ENCODE peak calls at places on chromosomes 1 and 21, in nine cellular contexts. One of them, this sample, is unnamed.

GRCh38 chr21:41426656-41427311 is 745 bp downstream of the MX1 start:
- DNase-seq in prostate gland: no peak
- DNase-seq in A549: no peak
- DNase-seq in transverse colon: no peak
- DNase-seq in spleen: peak; percentile 85
- DNase-seq in ovary: peak; percentile 45
- DNase-seq in adrenal gland: no peak
- DNase-seq in testis: peak; percentile 13
- DNase-seq in heart left ventricle: no peak
- DNase-seq in this sample: peak; percentile 88

GRCh38 chr21:23725576-23725975 is 1881.7 kb downstream of the MRPL39 start:
- DNase-seq in prostate gland: no peak
- DNase-seq in A549: no peak
- DNase-seq in transverse colon: no peak
- DNase-seq in spleen: no peak
- DNase-seq in ovary: no peak
- DNase-seq in adrenal gland: no peak
- DNase-seq in testis: no peak
- DNase-seq in heart left ventricle: no peak
- DNase-seq in this sample: no peak

GRCh38 chr1:30887485-30888315 is 20.9 kb downstream of the SDC3 start:
- DNase-seq in prostate gland: no peak
- DNase-seq in A549: no peak
- DNase-seq in transverse colon: no peak
- DNase-seq in spleen: no peak
- DNase-seq in ovary: no peak
- DNase-seq in adrenal gland: no peak
- DNase-seq in testis: no peak
- DNase-seq in heart left ventricle: no peak
- DNase-seq in this sample: no peak

GRCh38 chr1:28301368-28302174 is 27.3 kb upstream of the MED18 start:
- DNase-seq in prostate gland: no peak
- DNase-seq in A549: no peak
- DNase-seq in transverse colon: no peak
- DNase-seq in spleen: no peak
- DNase-seq in ovary: no peak
- DNase-seq in adrenal gland: no peak
- DNase-seq in testis: no peak
- DNase-seq in heart left ventricle: no peak
- DNase-seq in this sample: no peak

GRCh38 chr1:234900601-234901000 is 228.0 kb downstream of the TOMM20 start:
- DNase-seq in prostate gland: no peak
- DNase-seq in A549: no peak
- DNase-seq in transverse colon: no peak
- DNase-seq in spleen: no peak
- DNase-seq in ovary: no peak
- DNase-seq in adrenal gland: no peak
- DNase-seq in testis: no peak
- DNase-seq in heart left ventricle: no peak
- DNase-seq in this sample: no peak

GRCh38 chr1:31181515-31182343 is 58.0 kb downstream of the NKAIN1 start:
- DNase-seq in prostate gland: peak; percentile 23
- DNase-seq in A549: peak; percentile 46
- DNase-seq in transverse colon: peak; percentile 61
- DNase-seq in spleen: peak; percentile 81
- DNase-seq in ovary: no peak
- DNase-seq in adrenal gland: peak; percentile 65
- DNase-seq in testis: peak; percentile 59
- DNase-seq in heart left ventricle: peak; percentile 55
- DNase-seq in this sample: peak; percentile 19

GRCh38 chr1:26686795-26687194 is 9.0 kb upstream of the ARID1A start:
- DNase-seq in prostate gland: no peak
- DNase-seq in A549: no peak
- DNase-seq in transverse colon: no peak
- DNase-seq in spleen: no peak
- DNase-seq in ovary: no peak
- DNase-seq in adrenal gland: no peak
- DNase-seq in testis: no peak
- DNase-seq in heart left ventricle: no peak
- DNase-seq in this sample: no peak

GRCh38 chr1:165452336-165453130 is 7.6 kb upstream of the RXRG start:
- DNase-seq in prostate gland: no peak
- DNase-seq in A549: no peak
- DNase-seq in transverse colon: no peak
- DNase-seq in spleen: no peak
- DNase-seq in ovary: no peak
- DNase-seq in adrenal gland: no peak
- DNase-seq in testis: no peak
- DNase-seq in heart left ventricle: peak; percentile 51
- DNase-seq in this sample: no peak

GRCh38 chr1:178101654-178102053 is 7.8 kb downstream of the RASAL2 start:
- DNase-seq in prostate gland: no peak
- DNase-seq in A549: no peak
- DNase-seq in transverse colon: no peak
- DNase-seq in spleen: no peak
- DNase-seq in ovary: no peak
- DNase-seq in adrenal gland: no peak
- DNase-seq in testis: no peak
- DNase-seq in heart left ventricle: no peak
- DNase-seq in this sample: no peak

GRCh38 chr1:236810018-236810417 is 14.9 kb downstream of the MTR start:
- DNase-seq in prostate gland: no peak
- DNase-seq in A549: no peak
- DNase-seq in transverse colon: no peak
- DNase-seq in spleen: no peak
- DNase-seq in ovary: no peak
- DNase-seq in adrenal gland: no peak
- DNase-seq in testis: no peak
- DNase-seq in heart left ventricle: no peak
- DNase-seq in this sample: no peak

GRCh38 chr1:229855999-229856650 is 210.9 kb upstream of the GALNT2 start:
- DNase-seq in prostate gland: no peak
- DNase-seq in A549: no peak
- DNase-seq in transverse colon: peak; percentile 50
- DNase-seq in spleen: peak; percentile 89
- DNase-seq in ovary: no peak
- DNase-seq in adrenal gland: no peak
- DNase-seq in testis: no peak
- DNase-seq in heart left ventricle: no peak
- DNase-seq in this sample: peak; percentile 70
- TF ChIP-seq POLR2A in prostate gland: no peak
- TF ChIP-seq POLR2A in A549: no peak
- TF ChIP-seq POLR2A in transverse colon: no peak
- TF ChIP-seq POLR2A in spleen: no peak
- TF ChIP-seq POLR2A in ovary: no peak
- TF ChIP-seq POLR2A in adrenal gland: no peak
- TF ChIP-seq POLR2A in testis: no peak
- TF ChIP-seq POLR2A in heart left ventricle: no peak
- TF ChIP-seq POLR2A in this sample: no peak

GRCh38 chr21:35508389-35508888 is 459.3 kb upstream of the RUNX1 start:
- DNase-seq in prostate gland: no peak
- DNase-seq in A549: no peak
- DNase-seq in transverse colon: peak; percentile 50
- DNase-seq in spleen: peak; percentile 76
- DNase-seq in ovary: no peak
- DNase-seq in adrenal gland: peak; percentile 53
- DNase-seq in testis: peak; percentile 49
- DNase-seq in heart left ventricle: peak; percentile 66
- DNase-seq in this sample: no peak
- TF ChIP-seq CTCF in prostate gland: no peak
- TF ChIP-seq CTCF in A549: no peak
- TF ChIP-seq CTCF in transverse colon: no peak
- TF ChIP-seq CTCF in spleen: no peak
- TF ChIP-seq CTCF in ovary: no peak
- TF ChIP-seq CTCF in adrenal gland: peak; percentile 18
- TF ChIP-seq CTCF in testis: no peak
- TF ChIP-seq CTCF in heart left ventricle: peak; percentile 34
- TF ChIP-seq CTCF in this sample: no peak

DNA sequence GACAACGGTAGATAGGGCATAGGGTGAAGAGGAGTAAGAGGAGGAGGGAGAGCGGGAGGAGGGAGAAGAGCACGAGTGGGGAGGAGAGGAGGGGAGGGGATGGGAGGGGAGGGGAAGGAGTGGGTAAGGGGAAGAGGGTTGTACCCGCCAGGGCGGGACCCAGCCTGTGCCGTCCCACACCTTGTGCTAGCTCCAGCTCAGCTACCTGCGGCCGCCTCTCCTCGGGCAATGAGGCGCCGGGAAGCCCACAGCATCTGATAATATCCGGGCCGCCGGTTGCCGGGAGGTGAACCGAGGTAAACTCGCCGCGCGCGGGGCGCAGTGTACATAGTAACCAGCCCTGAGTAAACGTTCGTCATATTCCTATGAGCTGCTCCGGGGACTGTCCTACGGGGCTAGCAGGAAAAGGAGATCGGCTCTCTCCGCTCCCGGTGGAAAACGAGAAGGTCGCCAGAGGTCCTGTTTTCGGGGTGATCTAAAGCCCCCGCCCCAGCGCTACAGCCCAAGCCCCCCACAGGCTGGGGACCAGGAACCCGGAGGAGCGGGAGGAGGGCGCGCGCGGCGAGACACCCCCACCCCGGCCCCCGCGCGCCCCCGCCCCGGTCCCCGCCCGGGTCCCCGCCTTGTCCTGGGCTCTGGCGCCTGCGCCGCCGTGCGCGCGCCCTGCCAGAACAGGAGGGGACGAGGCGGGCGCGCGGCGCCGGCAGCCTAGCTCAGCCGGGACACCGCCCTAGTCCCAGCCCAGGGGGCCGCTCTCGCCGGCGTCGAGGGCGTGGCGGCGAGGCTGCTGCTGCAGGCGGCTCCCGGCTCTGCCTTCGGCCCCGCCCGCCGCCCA is at the start of gene RCAN3:
- DNase-seq in prostate gland: peak; percentile 85
- DNase-seq in A549: peak; percentile 87
- DNase-seq in transverse colon: peak; percentile 90
- DNase-seq in spleen: peak; percentile 97
- DNase-seq in ovary: peak; percentile 27
- DNase-seq in adrenal gland: peak; percentile 66
- DNase-seq in testis: peak; percentile 85
- DNase-seq in heart left ventricle: peak; percentile 90
- DNase-seq in this sample: peak; percentile 68
- TF ChIP-seq POLR2A in prostate gland: peak; percentile 65
- TF ChIP-seq POLR2A in A549: peak; percentile 42
- TF ChIP-seq POLR2A in transverse colon: peak; percentile 79
- TF ChIP-seq POLR2A in spleen: no peak
- TF ChIP-seq POLR2A in ovary: no peak
- TF ChIP-seq POLR2A in adrenal gland: no peak
- TF ChIP-seq POLR2A in testis: no peak
- TF ChIP-seq POLR2A in heart left ventricle: no peak
- TF ChIP-seq POLR2A in this sample: no peak

DNA sequence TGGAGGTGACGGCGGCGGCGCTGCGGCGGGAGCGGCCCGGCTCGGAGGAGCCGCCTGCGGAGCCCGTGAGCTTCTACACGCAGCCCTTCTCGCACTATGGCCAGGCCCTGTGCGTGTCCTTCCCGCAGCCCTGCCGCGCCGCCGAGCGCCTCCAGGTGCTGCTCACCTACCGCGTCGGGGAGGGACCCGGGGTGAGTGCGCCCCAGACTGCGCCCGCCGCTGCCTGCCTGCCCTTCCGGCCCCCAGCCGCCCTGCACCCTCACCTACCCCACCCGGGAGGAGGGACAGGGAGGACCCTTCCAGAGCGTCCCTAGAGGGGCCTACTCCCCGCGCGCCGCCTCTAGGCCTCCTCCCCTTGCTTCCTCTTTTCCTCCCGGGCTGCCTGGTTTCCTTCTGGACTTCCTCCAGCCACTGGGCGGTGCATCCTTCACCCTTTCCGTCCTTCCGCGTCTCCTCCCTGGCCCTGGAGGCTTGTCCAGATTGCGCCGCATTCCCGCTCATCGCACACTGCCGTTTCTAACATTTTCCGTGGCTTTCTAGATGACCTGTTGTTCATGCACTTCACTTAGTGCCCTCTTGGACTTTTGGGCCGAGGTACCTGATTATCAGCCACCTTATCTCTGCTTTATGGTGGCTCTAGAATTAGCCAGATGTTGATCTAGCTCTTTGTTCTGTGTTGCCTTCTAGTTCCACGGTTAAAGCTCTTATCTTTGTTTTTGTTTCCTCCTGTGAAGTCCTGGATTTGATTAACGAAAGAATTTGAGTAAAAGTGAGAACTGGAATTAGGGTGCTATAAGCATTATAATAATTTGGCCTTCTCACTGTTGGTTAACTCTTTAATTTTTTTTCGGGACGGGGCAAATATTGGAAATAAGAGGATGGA is 716 bp downstream of the RNPEP start:
- DNase-seq in prostate gland: peak; percentile 51
- DNase-seq in A549: peak; percentile 88
- DNase-seq in transverse colon: peak; percentile 83
- DNase-seq in spleen: peak; percentile 92
- DNase-seq in ovary: peak; percentile 72
- DNase-seq in adrenal gland: peak; percentile 78
- DNase-seq in testis: peak; percentile 63
- DNase-seq in heart left ventricle: peak; percentile 85
- DNase-seq in this sample: peak; percentile 93
- TF ChIP-seq CTCF in prostate gland: no peak
- TF ChIP-seq CTCF in A549: no peak
- TF ChIP-seq CTCF in transverse colon: peak; percentile 63
- TF ChIP-seq CTCF in spleen: no peak
- TF ChIP-seq CTCF in ovary: peak; percentile 10
- TF ChIP-seq CTCF in adrenal gland: peak; percentile 6
- TF ChIP-seq CTCF in testis: peak; percentile 1
- TF ChIP-seq CTCF in heart left ventricle: no peak
- TF ChIP-seq CTCF in this sample: no peak